ENCODE peak calls at places on chromosomes 4 and X, in seven cellular contexts. B, O, I, P, D, N and E are unnamed samples.

GRCh38 chr4:110637408-110638131 is 14.7 kb upstream of the PITX2 start:
- DNase-seq in B (peak), O (no peak), I (no peak), P (no peak), D (no peak), N (no peak), E (no peak)

GRCh38 chrX:13022926-13023325 is 21.5 kb downstream of the FAM9C start:
- DNase-seq in B (no peak), O (no peak), I (no peak), P (no peak), D (no peak), N (no peak), E (no peak)

GRCh38 chr4:5198586-5198985 is 147.3 kb downstream of the STK32B start:
- DNase-seq in B (no peak), O (no peak), I (no peak), P (no peak), D (no peak), N (no peak), E (no peak)

GRCh38 chr4:38119663-38120374 is 159.6 kb downstream of the PTTG2 start:
- DNase-seq in B (no peak), O (peak), I (peak), P (no peak), D (no peak), N (no peak), E (no peak)

GRCh38 chr4:3199661-3200422 is 49.1 kb upstream of the MSANTD1 start:
- DNase-seq in B (no peak), O (peak), I (no peak), P (no peak), D (no peak), N (no peak), E (peak)

GRCh38 chrX:139120760-139121159 is 409.2 kb upstream of the FGF13 start:
- DNase-seq in B (no peak), O (peak), I (peak), P (no peak), D (no peak), N (no peak), E (no peak)

GRCh38 chr4:41418444-41418843 is 119.5 kb upstream of the LIMCH1 start:
- DNase-seq in B (no peak), O (no peak), I (peak), P (no peak), D (no peak), N (no peak), E (no peak)

GRCh38 chr4:44368413-44369167 is 80.0 kb downstream of the KCTD8 start:
- DNase-seq in B (no peak), O (no peak), I (peak), P (no peak), D (no peak), N (no peak), E (no peak)

GRCh38 chrX:125288343-125288742 is 31.3 kb upstream of the TEX13C start:
- DNase-seq in B (no peak), O (no peak), I (no peak), P (no peak), D (no peak), N (no peak), E (peak)

GRCh38 chr4:151692443-151692782 is 68.4 kb downstream of the GATB start:
- DNase-seq in B (no peak), O (no peak), I (no peak), P (no peak), D (no peak), N (no peak), E (no peak)

GRCh38 chr4:38606587-38606905 is 57.5 kb upstream of the KLF3 start:
- DNase-seq in B (no peak), O (no peak), I (no peak), P (no peak), D (no peak), N (no peak), E (no peak)

GRCh38 chr4:1345905-1346780 is 865 bp upstream of the UVSSA start:
- DNase-seq in B (peak), O (peak), I (peak), P (peak), D (peak), N (no peak), E (no peak)

GRCh38 chr4:1008840-1009646 is 2.4 kb upstream of the FGFRL1 start:
- DNase-seq in B (no peak), O (no peak), I (no peak), P (peak), D (no peak), N (no peak), E (no peak)

GRCh38 chr4:52711834-52712171 is 39.4 kb downstream of the ERVMER34-1 start:
- DNase-seq in B (no peak), O (no peak), I (peak), P (no peak), D (no peak), N (no peak), E (no peak)

GRCh38 chr4:184315675-184316359 is 98.1 kb upstream of the ENPP6 start:
- DNase-seq in B (no peak), O (no peak), I (no peak), P (no peak), D (no peak), N (no peak), E (no peak)

GRCh38 chr4:155376387-155377268 is at the start of gene MAP9:
- DNase-seq in B (peak), O (peak), I (peak), P (peak), D (peak), N (peak), E (peak)

GRCh38 chr4:1337376-1337831 is 9.6 kb upstream of the UVSSA start:
- DNase-seq in B (no peak), O (peak), I (peak), P (no peak), D (peak), N (no peak), E (peak)

GRCh38 chrX:75746891-75747639 is 38.0 kb downstream of the MAGEE2 start:
- DNase-seq in B (peak), O (peak), I (peak), P (peak), D (peak), N (no peak), E (no peak)

GRCh38 chrX:24423960-24424359 is 41.1 kb upstream of the PDK3 start:
- DNase-seq in B (no peak), O (peak), I (no peak), P (no peak), D (no peak), N (no peak), E (no peak)

GRCh38 chr4:40688446-40689095 is 58.9 kb upstream of the RBM47 start:
- DNase-seq in B (no peak), O (no peak), I (peak), P (no peak), D (no peak), N (no peak), E (no peak)

GRCh38 chr4:110165382-110166285 is 32.8 kb downstream of the ELOVL6 start:
- DNase-seq in B (no peak), O (peak), I (peak), P (no peak), D (no peak), N (peak), E (no peak)

GRCh38 chr4:185872747-185873380 is 60.9 kb upstream of the SORBS2 start:
- DNase-seq in B (no peak), O (peak), I (no peak), P (no peak), D (no peak), N (no peak), E (no peak)

GRCh38 chrX:46837543-46838481 is 969 bp downstream of the RP2 start:
- DNase-seq in B (no peak), O (peak), I (peak), P (no peak), D (no peak), N (no peak), E (no peak)

GRCh38 chr4:59945716-59946115 is 1254.4 kb upstream of the ADGRL3 start:
- DNase-seq in B (no peak), O (no peak), I (no peak), P (no peak), D (no peak), N (no peak), E (no peak)

GRCh38 chr4:57119054-57119651 is 9.0 kb upstream of the IGFBP7 start:
- DNase-seq in B (no peak), O (peak), I (peak), P (peak), D (no peak), N (peak), E (peak)

GRCh38 chr4:41285202-41285876 is 28.6 kb downstream of the UCHL1 start:
- DNase-seq in B (no peak), O (no peak), I (no peak), P (no peak), D (no peak), N (no peak), E (no peak)

GRCh38 chr4:89469930-89470375 is 162.4 kb upstream of the GPRIN3 start:
- DNase-seq in B (no peak), O (peak), I (peak), P (no peak), D (no peak), N (no peak), E (no peak)

GRCh38 chr4:174523003-174523693 is 860 bp upstream of the HPGD start:
- DNase-seq in B (no peak), O (peak), I (peak), P (no peak), D (no peak), N (no peak), E (no peak)

GRCh38 chrX:19560611-19561010 is 45.3 kb upstream of the MAP3K15 start:
- DNase-seq in B (no peak), O (no peak), I (no peak), P (no peak), D (no peak), N (no peak), E (no peak)

GRCh38 chrX:27575565-27575964 is 14.6 kb upstream of the DCAF8L2 start:
- DNase-seq in B (no peak), O (no peak), I (peak), P (no peak), D (no peak), N (no peak), E (no peak)

GRCh38 chr4:139609647-139610046 is 53.6 kb upstream of the SETD7 start:
- DNase-seq in B (no peak), O (peak), I (peak), P (no peak), D (no peak), N (no peak), E (no peak)

GRCh38 chr4:73648478-73648877 is 28.2 kb upstream of the RASSF6 start:
- DNase-seq in B (no peak), O (no peak), I (no peak), P (no peak), D (no peak), N (no peak), E (no peak)

GRCh38 chr4:52824603-52825310 is 37.4 kb upstream of the RASL11B start:
- DNase-seq in B (no peak), O (peak), I (no peak), P (no peak), D (no peak), N (no peak), E (no peak)

GRCh38 chrX:130097507-130098201 is 12.6 kb downstream of the ELF4 start:
- DNase-seq in B (peak), O (no peak), I (no peak), P (peak), D (no peak), N (no peak), E (no peak)

GRCh38 chr4:166657261-166657660 is 577.0 kb downstream of the SPOCK3 start:
- DNase-seq in B (no peak), O (no peak), I (no peak), P (no peak), D (no peak), N (no peak), E (no peak)

GRCh38 chr4:15976456-15977096 is 13.6 kb upstream of the FGFBP2 start:
- DNase-seq in B (no peak), O (peak), I (no peak), P (no peak), D (no peak), N (no peak), E (no peak)
- TF ChIP-seq CTCF in B (no peak), O (no peak), I (no peak), P (no peak), D (no peak), N (no peak), E (peak)

DNA sequence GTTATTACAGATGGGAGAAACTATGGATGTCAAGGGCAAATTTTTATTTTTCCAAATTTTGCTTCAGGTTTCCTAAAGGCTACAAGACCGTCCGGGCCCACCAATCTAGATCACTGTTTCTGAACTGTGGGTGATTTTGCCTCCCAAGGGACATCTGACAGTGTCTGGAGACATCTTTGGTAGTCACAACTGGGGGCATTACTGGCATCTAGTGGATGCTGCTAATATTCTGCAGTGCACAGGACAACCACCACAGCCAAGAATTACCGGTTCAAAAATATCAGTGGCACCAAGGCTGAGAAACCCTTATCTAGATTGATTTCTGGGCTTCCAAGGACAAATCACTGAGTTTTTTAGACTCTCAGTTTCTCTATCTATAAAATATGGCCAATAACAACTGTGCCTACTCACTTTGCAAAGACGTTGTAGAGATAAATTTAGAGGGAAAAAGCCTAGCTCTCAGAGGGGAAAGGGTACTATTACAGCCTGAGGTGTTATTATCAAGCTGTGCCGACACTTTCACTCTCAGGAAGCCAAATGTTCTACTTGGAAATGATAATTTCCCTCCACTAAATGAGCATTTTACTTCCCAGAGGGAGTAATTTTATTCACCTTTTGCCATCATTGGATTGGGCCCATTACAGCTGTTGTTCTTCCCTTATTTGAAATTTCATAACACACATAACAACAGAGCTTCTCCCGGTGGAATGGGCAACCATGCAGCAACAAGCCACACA is 442.1 kb downstream of the CENPC start:
- DNase-seq in B (no peak), O (no peak), I (peak), P (no peak), D (no peak), N (no peak), E (no peak)
- TF ChIP-seq CTCF in B (no peak), O (no peak), I (peak), P (no peak), D (no peak), N (no peak), E (peak)

GRCh38 chrX:116490091-116490490 is 27.3 kb upstream of the CT83 start:
- DNase-seq in B (no peak), O (peak), I (peak), P (no peak), D (no peak), N (no peak), E (no peak)
- TF ChIP-seq CTCF in B (no peak), O (peak), I (peak), P (peak), D (peak), N (peak), E (peak)

GRCh38 chr4:97910005-97910404 is 233.3 kb downstream of the STPG2 start:
- DNase-seq in B (no peak), O (no peak), I (peak), P (no peak), D (no peak), N (peak), E (no peak)
- TF ChIP-seq CTCF in B (peak), O (no peak), I (peak), P (no peak), D (no peak), N (peak), E (no peak)

GRCh38 chr4:24033626-24034025 is 143.8 kb upstream of the PPARGC1A start:
- DNase-seq in B (no peak), O (no peak), I (no peak), P (no peak), D (no peak), N (no peak), E (no peak)

GRCh38 chr4:24032371-24032989 is 142.6 kb upstream of the PPARGC1A start:
- DNase-seq in B (no peak), O (peak), I (no peak), P (no peak), D (no peak), N (no peak), E (no peak)
- TF ChIP-seq CTCF in B (peak), O (peak), I (no peak), P (peak), D (no peak), N (peak), E (peak)

DNA sequence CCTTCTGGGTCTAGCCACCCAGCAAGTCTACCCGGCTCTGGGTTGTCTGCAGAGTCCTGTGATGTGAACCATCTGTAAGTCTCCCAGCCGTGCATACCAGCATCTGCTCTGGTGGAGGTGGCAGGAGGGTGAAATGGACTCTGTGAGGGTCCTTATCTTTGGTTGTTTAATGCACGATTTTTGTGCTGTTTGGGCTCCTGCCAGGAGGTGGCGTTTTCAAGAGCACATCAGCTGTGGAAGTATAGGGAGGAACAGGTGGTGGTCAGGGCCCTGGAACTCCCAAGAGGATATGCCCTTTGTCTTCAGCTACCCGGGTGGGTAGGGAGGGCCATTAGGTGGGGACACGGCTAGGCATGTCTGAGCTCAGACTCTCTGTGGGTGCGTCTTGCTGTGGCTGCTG is 66.5 kb upstream of the ZFP42 start:
- DNase-seq in B (peak), O (no peak), I (peak), P (no peak), D (no peak), N (no peak), E (no peak)
- TF ChIP-seq CTCF in B (peak), O (no peak), I (peak), P (peak), D (no peak), N (peak), E (peak)

GRCh38 chr4:159227984-159228383 is 125.1 kb downstream of the RAPGEF2 start:
- DNase-seq in B (peak), O (peak), I (no peak), P (peak), D (peak), N (peak), E (no peak)
- TF ChIP-seq CTCF in B (no peak), O (peak), I (no peak), P (peak), D (no peak), N (no peak), E (peak)

DNA sequence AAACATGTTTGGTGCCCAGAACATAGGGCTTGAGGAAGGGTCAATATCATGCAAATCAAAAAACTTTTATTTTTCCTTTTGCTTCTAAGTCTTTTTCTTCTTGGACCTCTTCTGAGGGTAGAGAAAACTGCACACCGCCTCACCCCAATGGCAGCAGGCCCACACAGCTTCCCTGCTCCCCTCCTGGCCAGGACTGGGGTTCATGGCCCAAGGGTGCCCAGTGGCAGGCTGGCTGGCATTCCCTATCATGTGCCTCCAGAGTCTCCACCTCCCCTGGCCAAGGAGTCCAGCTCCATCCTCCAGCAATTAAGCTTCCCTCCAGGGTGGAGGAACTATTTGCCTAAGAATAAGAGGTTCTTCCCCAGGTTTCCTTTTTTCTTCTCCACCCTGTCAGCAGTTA is 529.6 kb upstream of the SPANXN1 start:
- DNase-seq in B (no peak), O (no peak), I (no peak), P (no peak), D (no peak), N (no peak), E (no peak)
- TF ChIP-seq CTCF in B (no peak), O (no peak), I (no peak), P (no peak), D (no peak), N (no peak), E (no peak)

DNA sequence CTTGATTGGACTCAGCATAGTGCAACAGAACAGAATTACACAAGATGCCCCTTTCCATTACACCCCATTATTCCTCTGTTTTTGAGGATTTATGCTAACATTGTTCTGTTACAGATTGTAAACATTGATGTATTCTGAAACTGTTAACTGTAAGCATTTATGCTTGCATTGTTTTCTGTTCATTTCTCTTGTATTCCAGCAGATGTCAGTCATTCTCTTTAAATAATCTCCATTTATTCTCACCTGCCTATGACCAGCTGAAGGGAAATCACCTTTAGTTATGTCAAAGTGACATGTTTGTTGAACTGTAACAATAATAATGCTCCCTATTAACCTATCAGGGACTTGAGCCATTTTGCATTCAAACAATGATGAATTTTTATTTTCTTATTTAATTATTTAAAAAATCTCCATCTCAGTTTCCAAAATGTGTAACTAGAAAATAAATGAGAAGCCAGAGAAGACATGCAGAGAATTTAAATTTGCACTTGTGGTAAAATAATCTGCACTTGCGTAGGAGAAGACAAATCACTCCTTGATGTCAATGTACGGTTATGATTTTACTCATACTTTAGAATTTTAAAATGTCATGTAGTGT is 58.0 kb downstream of the SPCS3 start:
- DNase-seq in B (no peak), O (peak), I (peak), P (no peak), D (no peak), N (no peak), E (no peak)
- TF ChIP-seq CTCF in B (peak), O (peak), I (peak), P (peak), D (peak), N (peak), E (peak)

DNA sequence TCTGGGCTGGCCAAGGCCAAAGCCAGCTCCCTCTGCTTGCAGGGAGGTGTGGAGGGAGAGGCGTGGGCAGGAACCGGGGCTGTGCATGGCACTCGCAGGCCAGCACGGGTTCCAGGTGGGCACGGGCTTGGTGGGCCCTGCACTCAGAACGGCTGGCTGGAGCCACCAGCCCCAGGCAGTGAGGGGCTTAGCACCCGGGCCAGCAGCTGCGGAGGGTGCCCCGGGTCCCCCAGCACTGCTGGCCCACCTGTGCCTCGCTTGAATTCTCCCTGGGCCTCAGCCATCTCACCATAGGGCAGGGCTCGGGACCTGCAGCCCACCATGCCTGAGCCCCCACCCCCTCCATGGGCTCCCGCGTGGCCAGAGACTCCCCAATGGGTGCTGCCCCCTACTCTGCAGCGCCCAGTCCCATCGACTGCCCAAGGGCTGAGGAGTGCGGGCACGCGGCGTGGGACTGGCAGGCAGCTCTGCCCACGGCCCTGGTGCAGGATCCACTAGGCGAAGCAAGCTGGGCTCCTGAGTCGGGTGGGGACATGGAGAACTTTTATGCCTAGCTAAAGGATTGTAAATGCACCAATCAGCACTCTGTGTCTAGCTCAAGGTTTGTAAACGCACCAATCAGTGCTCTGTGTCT is 193.9 kb downstream of the LARP7 start:
- DNase-seq in B (no peak), O (no peak), I (no peak), P (no peak), D (peak), N (peak), E (no peak)
- TF ChIP-seq CTCF in B (no peak), O (no peak), I (no peak), P (no peak), D (no peak), N (no peak), E (no peak)